ENCODE peak calls at places on chromosomes 7 and 10, in seven cellular contexts. B is CD4-positive, alpha-beta T cell; T is Right ventricle myocardium superior; C is AG08395; R is fibroblast of pulmonary artery; A is retinal pigment epithelial cell; U is mucosa of descending colon. W is an unnamed sample.

GRCh38 chr7:74219416-74219815 is 9.6 kb downstream of the LAT2 start:
- DNase-seq in B (no peak), T (no peak), C (no peak), R (no peak), A (no peak), U (no peak), W (no peak)

GRCh38 chr10:59830601-59831259 is 75.6 kb downstream of the CCDC6 start:
- DNase-seq in B (no peak), T (no peak), C (peak; percentile 74), R (peak; percentile 80), A (no peak), U (no peak), W (no peak)

GRCh38 chr7:122219253-122219865 is 75.3 kb upstream of the AASS start:
- DNase-seq in B (no peak), T (no peak), C (peak; percentile 24), R (peak; percentile 57), A (no peak), U (no peak), W (no peak)

GRCh38 chr10:126397640-126398382 is 9.5 kb upstream of the ADAM12 start:
- DNase-seq in B (no peak), T (no peak), C (peak; percentile 96), R (peak; percentile 97), A (peak; percentile 67), U (no peak), W (no peak)

GRCh38 chr7:6917258-6917657 is 91.2 kb upstream of the CCZ1B start:
- DNase-seq in B (no peak), T (peak; percentile 62), C (no peak), R (no peak), A (no peak), U (no peak), W (no peak)

GRCh38 chr7:156651472-156651871 is 10.9 kb downstream of the RNF32 start:
- DNase-seq in B (no peak), T (no peak), C (peak; percentile 18), R (no peak), A (no peak), U (no peak), W (no peak)

GRCh38 chr7:144454256-144455039 is 51.0 kb upstream of the NOBOX start:
- DNase-seq in B (no peak), T (no peak), C (no peak), R (peak; percentile 13), A (no peak), U (no peak), W (no peak)

GRCh38 chr10:114624941-114625780 is 32.9 kb downstream of the ABLIM1 start:
- DNase-seq in B (no peak), T (no peak), C (no peak), R (no peak), A (no peak), U (no peak), W (no peak)

GRCh38 chr10:43124574-43125273 is 13.5 kb upstream of the CSGALNACT2 start:
- DNase-seq in B (no peak), T (no peak), C (no peak), R (no peak), A (no peak), U (no peak), W (no peak)

GRCh38 chr10:50033481-50033880 is 34.3 kb upstream of the WASHC2A start:
- DNase-seq in B (no peak), T (no peak), C (peak; percentile 52), R (peak; percentile 21), A (no peak), U (no peak), W (no peak)

GRCh38 chr10:12419279-12419847 is 70.0 kb downstream of the CAMK1D start:
- DNase-seq in B (peak; percentile 6), T (no peak), C (peak; percentile 90), R (peak; percentile 88), A (peak; percentile 34), U (peak; percentile 1), W (no peak)

GRCh38 chr10:85614566-85614965 is 752.0 kb downstream of the GRID1 start:
- DNase-seq in B (no peak), T (no peak), C (no peak), R (no peak), A (no peak), U (no peak), W (no peak)

GRCh38 chr7:38781991-38782390 is 127.0 kb downstream of the VPS41 start:
- DNase-seq in B (no peak), T (no peak), C (no peak), R (no peak), A (no peak), U (no peak), W (no peak)

GRCh38 chr7:25854608-25855497 is 297.1 kb upstream of the NFE2L3 start:
- DNase-seq in B (no peak), T (no peak), C (peak; percentile 95), R (peak; percentile 83), A (peak; percentile 98), U (peak; percentile 78), W (no peak)

GRCh38 chr10:96073722-96074121 is 30.3 kb downstream of the CCNJ start:
- DNase-seq in B (no peak), T (no peak), C (peak; percentile 6), R (peak; percentile 44), A (no peak), U (no peak), W (no peak)

GRCh38 chr10:74071151-74071550 is 73.2 kb downstream of the VCL start:
- DNase-seq in B (no peak), T (no peak), C (peak; percentile 79), R (peak; percentile 82), A (peak; percentile 76), U (no peak), W (no peak)

GRCh38 chr7:33959676-33960075 is 54.3 kb downstream of the BMPER start:
- DNase-seq in B (no peak), T (no peak), C (no peak), R (no peak), A (no peak), U (no peak), W (no peak)

GRCh38 chr10:31320179-31320597 is 1.2 kb downstream of the ZEB1 start:
- DNase-seq in B (peak; percentile 47), T (peak; percentile 68), C (no peak), R (no peak), A (no peak), U (peak; percentile 57), W (peak; percentile 60)

GRCh38 chr10:46522295-46523118 is 34.0 kb downstream of the GPRIN2 start:
- DNase-seq in B (no peak), T (no peak), C (no peak), R (no peak), A (no peak), U (no peak), W (peak; percentile 30)

GRCh38 chr7:43112941-43113621 is 634 bp downstream of the HECW1 start:
- DNase-seq in B (no peak), T (peak; percentile 40), C (peak; percentile 59), R (peak; percentile 60), A (peak; percentile 20), U (peak; percentile 28), W (no peak)

GRCh38 chr10:49689882-49690510 is 10.5 kb downstream of the C10orf53 start:
- DNase-seq in B (no peak), T (no peak), C (no peak), R (no peak), A (no peak), U (no peak), W (no peak)

W was measured in lower lobe of right lung.